ENCODE peak calls at places on chromosomes 6 and 20, in eight cellular contexts. One of them, this sample, is unnamed.

GRCh38 chr6:170454512-170455285 is 98.4 kb downstream of the PSMB1 start:
- ATAC-seq in esophagus mucosa: no peak
- ATAC-seq in T-helper 17 cell: no peak
- ATAC-seq in central memory CD8-positive, alpha-beta T cell: no peak
- ATAC-seq in right lobe of liver: no peak
- ATAC-seq in upper lobe of right lung: no peak
- ATAC-seq in left colon: no peak
- ATAC-seq in sciatic nerve: no peak
- ATAC-seq in this sample: no peak

GRCh38 chr6:85464722-85465150 is 14.9 kb downstream of the NT5E start:
- ATAC-seq in esophagus mucosa: peak
- ATAC-seq in T-helper 17 cell: no peak
- ATAC-seq in central memory CD8-positive, alpha-beta T cell: no peak
- ATAC-seq in right lobe of liver: no peak
- ATAC-seq in upper lobe of right lung: peak
- ATAC-seq in left colon: no peak
- ATAC-seq in sciatic nerve: no peak
- ATAC-seq in this sample: peak

GRCh38 chr20:4029505-4030467 is 14.4 kb upstream of the RNF24 start:
- ATAC-seq in esophagus mucosa: no peak
- ATAC-seq in T-helper 17 cell: no peak
- ATAC-seq in central memory CD8-positive, alpha-beta T cell: no peak
- ATAC-seq in right lobe of liver: no peak
- ATAC-seq in upper lobe of right lung: no peak
- ATAC-seq in left colon: peak
- ATAC-seq in sciatic nerve: no peak
- ATAC-seq in this sample: no peak

GRCh38 chr20:59933296-59933848 is at the start of gene SYCP2:
- ATAC-seq in esophagus mucosa: peak
- ATAC-seq in T-helper 17 cell: peak
- ATAC-seq in central memory CD8-positive, alpha-beta T cell: peak
- ATAC-seq in right lobe of liver: peak
- ATAC-seq in upper lobe of right lung: peak
- ATAC-seq in left colon: peak
- ATAC-seq in sciatic nerve: peak
- ATAC-seq in this sample: peak

GRCh38 chr20:4064118-4064962 is 49.0 kb upstream of the RNF24 start:
- ATAC-seq in esophagus mucosa: peak
- ATAC-seq in T-helper 17 cell: no peak
- ATAC-seq in central memory CD8-positive, alpha-beta T cell: no peak
- ATAC-seq in right lobe of liver: peak
- ATAC-seq in upper lobe of right lung: peak
- ATAC-seq in left colon: peak
- ATAC-seq in sciatic nerve: peak
- ATAC-seq in this sample: peak

GRCh38 chr6:34324738-34325444 is 67.6 kb downstream of the NUDT3 start:
- ATAC-seq in esophagus mucosa: peak
- ATAC-seq in T-helper 17 cell: no peak
- ATAC-seq in central memory CD8-positive, alpha-beta T cell: no peak
- ATAC-seq in right lobe of liver: no peak
- ATAC-seq in upper lobe of right lung: no peak
- ATAC-seq in left colon: no peak
- ATAC-seq in sciatic nerve: peak
- ATAC-seq in this sample: peak

GRCh38 chr6:136510782-136511181 is 39.4 kb downstream of the MAP7 start:
- ATAC-seq in esophagus mucosa: peak
- ATAC-seq in T-helper 17 cell: peak
- ATAC-seq in central memory CD8-positive, alpha-beta T cell: no peak
- ATAC-seq in right lobe of liver: peak
- ATAC-seq in upper lobe of right lung: no peak
- ATAC-seq in left colon: no peak
- ATAC-seq in sciatic nerve: no peak
- ATAC-seq in this sample: no peak

GRCh38 chr20:1656844-1657243 is 735 bp downstream of the SIRPG start:
- ATAC-seq in esophagus mucosa: no peak
- ATAC-seq in T-helper 17 cell: peak
- ATAC-seq in central memory CD8-positive, alpha-beta T cell: no peak
- ATAC-seq in right lobe of liver: no peak
- ATAC-seq in upper lobe of right lung: no peak
- ATAC-seq in left colon: no peak
- ATAC-seq in sciatic nerve: no peak
- ATAC-seq in this sample: no peak

GRCh38 chr6:63452117-63452516 is 120.2 kb upstream of the LOC128125822 start:
- ATAC-seq in esophagus mucosa: no peak
- ATAC-seq in T-helper 17 cell: no peak
- ATAC-seq in central memory CD8-positive, alpha-beta T cell: no peak
- ATAC-seq in right lobe of liver: peak
- ATAC-seq in upper lobe of right lung: peak
- ATAC-seq in left colon: peak
- ATAC-seq in sciatic nerve: no peak
- ATAC-seq in this sample: no peak

GRCh38 chr6:69985180-69985579 is 118.8 kb downstream of the COL19A1 start:
- ATAC-seq in esophagus mucosa: no peak
- ATAC-seq in T-helper 17 cell: no peak
- ATAC-seq in central memory CD8-positive, alpha-beta T cell: no peak
- ATAC-seq in right lobe of liver: no peak
- ATAC-seq in upper lobe of right lung: no peak
- ATAC-seq in left colon: no peak
- ATAC-seq in sciatic nerve: no peak
- ATAC-seq in this sample: no peak

GRCh38 chr6:153023977-153024376 is 21.5 kb upstream of the MTRF1L start:
- ATAC-seq in esophagus mucosa: no peak
- ATAC-seq in T-helper 17 cell: peak
- ATAC-seq in central memory CD8-positive, alpha-beta T cell: no peak
- ATAC-seq in right lobe of liver: no peak
- ATAC-seq in upper lobe of right lung: no peak
- ATAC-seq in left colon: no peak
- ATAC-seq in sciatic nerve: no peak
- ATAC-seq in this sample: no peak

GRCh38 chr6:39881851-39882566 is 52.3 kb downstream of the MOCS1 start:
- ATAC-seq in esophagus mucosa: no peak
- ATAC-seq in T-helper 17 cell: no peak
- ATAC-seq in central memory CD8-positive, alpha-beta T cell: no peak
- ATAC-seq in right lobe of liver: no peak
- ATAC-seq in upper lobe of right lung: no peak
- ATAC-seq in left colon: no peak
- ATAC-seq in sciatic nerve: peak
- ATAC-seq in this sample: peak

This sample was measured in gastroesophageal sphincter.